ENCODE peak calls at places on chromosomes 5 and 9, in seven cellular contexts. A is A549, H is transverse colon, B is upper lobe of left lung, J is HepG2, Z is tibial nerve, F is sigmoid colon. T is an unnamed sample.

GRCh38 chr9:74721696-74722660 is 165.7 kb downstream of the TRPM6 start:
- DNase-seq in A (no peak), H (no peak), B (no peak), J (peak), Z (no peak), F (no peak), T (no peak)

GRCh38 chr9:123282343-123283047 is 14.1 kb upstream of the STRBP start:
- DNase-seq in A (peak), H (peak), B (peak), J (no peak), Z (no peak), F (peak), T (no peak)

GRCh38 chr9:131270171-131271015 is 5.9 kb downstream of the FAM78A start:
- DNase-seq in A (no peak), H (peak), B (peak), J (no peak), Z (peak), F (peak), T (no peak)

GRCh38 chr9:13354733-13355132 is 75.2 kb upstream of the MPDZ start:
- DNase-seq in A (no peak), H (no peak), B (no peak), J (no peak), Z (no peak), F (no peak), T (no peak)

GRCh38 chr5:119070578-119070827 is 384 bp upstream of the DMXL1 start:
- DNase-seq in A (no peak), H (peak), B (peak), J (no peak), Z (no peak), F (no peak), T (no peak)

GRCh38 chr9:111805841-111806241 is 11.1 kb upstream of the SHOC1 start:
- DNase-seq in A (peak), H (no peak), B (no peak), J (no peak), Z (no peak), F (no peak), T (no peak)

GRCh38 chr9:93079371-93079770 is 16.6 kb upstream of the CARD19 start:
- DNase-seq in A (no peak), H (peak), B (peak), J (no peak), Z (no peak), F (peak), T (peak)

GRCh38 chr5:40618926-40619325 is 60.8 kb upstream of the PTGER4 start:
- DNase-seq in A (no peak), H (no peak), B (no peak), J (no peak), Z (no peak), F (no peak), T (no peak)

GRCh38 chr9:9079473-9079872 is 1279.9 kb upstream of the DMAC1 start:
- DNase-seq in A (no peak), H (no peak), B (no peak), J (no peak), Z (no peak), F (no peak), T (no peak)

GRCh38 chr5:56405116-56405515 is 172.0 kb upstream of the ANKRD55 start:
- DNase-seq in A (no peak), H (no peak), B (no peak), J (no peak), Z (no peak), F (no peak), T (no peak)

GRCh38 chr5:13987843-13988464 is 43.5 kb upstream of the DNAH5 start:
- DNase-seq in A (peak), H (peak), B (peak), J (peak), Z (peak), F (peak), T (no peak)

GRCh38 chr5:95081500-95082355 is 203.2 kb downstream of the MCTP1 start:
- DNase-seq in A (peak), H (peak), B (peak), J (peak), Z (peak), F (peak), T (no peak)

GRCh38 chr5:76367623-76368366 is 35.3 kb upstream of the IQGAP2 start:
- DNase-seq in A (peak), H (no peak), B (no peak), J (no peak), Z (no peak), F (no peak), T (no peak)

GRCh38 chr9:2481216-2481615 is 140.4 kb upstream of the VLDLR start:
- DNase-seq in A (no peak), H (no peak), B (no peak), J (no peak), Z (no peak), F (no peak), T (no peak)

GRCh38 chr5:147190236-147190815 is 44.5 kb upstream of the STK32A start:
- DNase-seq in A (no peak), H (no peak), B (no peak), J (no peak), Z (no peak), F (no peak), T (no peak)

GRCh38 chr5:17330386-17330785 is 113.0 kb downstream of the BASP1 start:
- DNase-seq in A (no peak), H (no peak), B (no peak), J (no peak), Z (no peak), F (no peak), T (no peak)

GRCh38 chr5:114419941-114420340 is 58.1 kb downstream of the KCNN2 start:
- DNase-seq in A (no peak), H (no peak), B (no peak), J (no peak), Z (no peak), F (no peak), T (no peak)

GRCh38 chr5:126483156-126483555 is 59.9 kb downstream of the GRAMD2B start:
- DNase-seq in A (no peak), H (no peak), B (no peak), J (no peak), Z (no peak), F (no peak), T (no peak)

GRCh38 chr9:82133973-82134372 is 145.4 kb downstream of the SPATA31D1 start:
- DNase-seq in A (no peak), H (no peak), B (no peak), J (no peak), Z (no peak), F (no peak), T (no peak)
- TF ChIP-seq EP300 in A (no peak), H (no peak), B (no peak), J (no peak), Z (no peak), F (no peak), T (no peak)

DNA sequence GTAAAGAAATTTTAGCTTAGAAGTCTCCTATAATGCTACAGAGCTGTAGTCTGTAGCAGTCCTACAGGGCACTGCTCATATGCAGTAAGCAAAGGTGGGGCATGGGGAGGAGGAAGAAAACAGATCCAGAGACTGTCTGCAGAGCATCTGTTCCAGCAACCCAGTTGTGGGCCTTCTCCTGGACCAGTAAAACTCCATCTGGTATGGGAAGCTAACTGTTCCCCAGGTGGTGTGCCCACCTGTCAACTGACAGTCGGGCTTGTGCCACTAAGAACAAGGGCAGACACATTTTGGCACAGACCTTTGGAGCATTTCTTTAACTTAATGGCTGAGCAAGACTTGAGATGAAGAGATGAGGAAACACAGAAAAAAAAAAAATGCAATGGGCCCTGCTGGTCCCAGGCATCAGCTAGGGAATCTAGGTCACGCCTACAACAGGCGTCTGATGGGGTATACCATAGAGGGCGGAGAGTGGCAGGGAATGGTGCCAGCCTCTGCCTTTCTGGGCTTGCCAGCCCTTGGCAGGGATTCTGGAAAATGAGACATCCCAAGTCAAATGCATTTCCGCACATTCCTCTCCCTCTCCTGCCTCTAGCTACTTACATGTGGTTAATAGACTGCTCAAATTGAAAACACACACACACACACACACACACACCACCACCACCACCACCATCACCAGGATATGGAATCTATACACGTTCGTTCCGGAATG is 218.8 kb downstream of the ARL15 start:
- DNase-seq in A (no peak), H (no peak), B (no peak), J (no peak), Z (no peak), F (peak), T (no peak)
- TF ChIP-seq POLR2A in A (no peak), H (no peak), B (no peak), J (no peak), Z (no peak), F (no peak), T (no peak)

DNA sequence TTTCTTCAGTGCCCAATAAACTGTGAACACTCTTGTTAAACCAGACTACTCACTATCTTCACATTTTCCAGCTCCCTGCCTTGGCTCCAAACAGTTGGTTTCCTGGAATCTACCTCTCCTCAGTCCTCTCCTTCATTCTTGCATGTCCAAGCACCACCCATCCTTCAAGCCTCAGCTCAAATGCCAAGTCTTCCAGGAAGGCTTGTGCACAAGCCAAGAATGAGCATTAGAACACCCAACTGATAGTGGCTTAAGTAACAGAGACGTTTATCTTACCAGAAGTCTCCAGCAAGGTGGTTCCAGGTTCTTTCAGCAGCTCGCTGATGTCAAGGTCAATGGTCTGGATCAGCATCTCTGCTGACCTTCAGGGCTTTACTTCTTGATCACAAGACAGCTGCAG is 60.1 kb downstream of the PTPDC1 start:
- DNase-seq in A (no peak), H (no peak), B (peak), J (no peak), Z (no peak), F (no peak), T (no peak)
- TF ChIP-seq EP300 in A (no peak), H (no peak), B (peak), J (no peak), Z (no peak), F (peak), T (no peak)

DNA sequence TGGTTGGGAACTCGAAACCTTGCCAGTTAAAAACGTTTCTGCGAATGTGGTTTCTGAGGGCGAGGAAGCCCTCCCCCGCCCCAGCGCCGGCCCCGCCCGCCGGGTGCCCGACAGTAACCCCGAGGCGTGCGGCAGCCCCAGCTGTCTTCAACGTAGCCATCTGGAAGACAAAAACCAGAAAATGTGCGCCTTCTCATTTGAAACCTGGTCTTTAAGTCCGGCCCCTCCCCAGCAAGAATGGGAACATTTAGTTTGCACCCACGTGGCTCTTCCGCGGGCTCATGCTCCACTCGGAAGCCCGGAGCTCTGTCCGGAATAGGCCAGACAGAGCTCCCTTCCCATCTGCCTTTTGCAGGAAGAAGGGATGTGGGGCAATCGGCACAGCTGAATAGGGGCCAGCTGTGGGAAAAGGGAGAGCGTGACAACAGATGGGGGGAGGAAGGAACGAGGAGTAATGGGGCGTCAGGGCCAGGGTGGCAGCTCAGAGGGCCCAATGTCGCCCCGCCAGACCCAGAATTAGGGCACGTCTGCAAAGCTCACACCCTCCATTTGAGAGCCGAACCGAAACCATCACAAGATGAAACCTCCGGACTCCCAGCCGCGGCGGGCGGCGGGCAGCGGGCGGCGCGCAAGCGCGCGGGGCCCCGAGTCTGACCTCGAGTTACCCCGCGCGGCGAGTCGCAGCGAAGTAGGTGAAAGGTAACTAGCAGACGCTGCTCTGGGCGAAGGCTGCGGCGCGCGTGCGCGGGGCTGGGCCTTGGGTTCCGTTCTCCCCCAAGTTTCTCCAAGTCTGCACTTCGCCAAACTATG is 63.4 kb upstream of the ABCA1 start:
- DNase-seq in A (peak), H (peak), B (peak), J (peak), Z (peak), F (peak), T (peak)
- TF ChIP-seq POLR2A in A (peak), H (peak), B (peak), J (peak), Z (peak), F (peak), T (peak)

DNA sequence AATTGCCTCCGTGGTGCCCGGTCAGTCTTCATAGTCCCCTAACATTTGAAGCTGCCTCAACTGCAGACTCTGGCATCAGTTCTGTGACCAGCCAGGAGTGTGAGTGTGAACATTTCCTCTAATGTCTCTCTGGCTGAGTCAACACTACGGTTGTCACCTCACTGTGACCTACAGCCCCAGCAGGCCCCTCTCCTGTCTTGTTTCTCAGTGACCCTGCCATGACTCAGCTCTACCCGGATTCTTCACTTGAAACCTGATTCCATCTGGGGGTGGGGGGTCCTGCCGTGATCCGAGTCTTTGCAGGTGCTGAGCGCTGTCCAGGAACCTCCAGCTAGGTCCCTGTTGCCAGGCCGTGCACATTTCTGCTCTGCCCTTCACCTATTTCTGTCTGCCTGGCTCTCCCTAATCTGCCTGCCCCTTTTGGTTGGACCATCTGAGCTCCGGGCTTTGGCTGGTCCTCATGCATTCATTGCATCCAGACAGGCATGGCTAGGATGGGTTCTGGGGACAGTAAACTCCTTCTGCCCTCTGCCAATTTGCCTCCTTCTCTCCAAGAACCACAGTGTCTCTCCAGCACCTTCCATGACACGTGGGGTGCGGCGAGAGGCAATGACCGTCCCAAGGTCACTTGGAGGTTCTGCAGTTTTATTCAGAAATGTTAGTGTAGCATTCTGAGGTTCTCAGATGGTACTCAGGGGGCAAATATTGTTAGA is 24.2 kb downstream of the STC2 start:
- DNase-seq in A (no peak), H (no peak), B (no peak), J (peak), Z (no peak), F (no peak), T (no peak)
- TF ChIP-seq EP300 in A (no peak), H (no peak), B (no peak), J (no peak), Z (no peak), F (no peak), T (no peak)

GRCh38 chr9:19376931-19377330 is 3.1 kb downstream of the RPS6 start:
- DNase-seq in A (no peak), H (no peak), B (no peak), J (no peak), Z (no peak), F (no peak), T (no peak)

GRCh38 chr9:19379697-19380046 is 364 bp downstream of the RPS6 start:
- DNase-seq in A (no peak), H (peak), B (peak), J (no peak), Z (peak), F (no peak), T (no peak)

GRCh38 chr9:19378154-19378553 is 1.9 kb downstream of the RPS6 start:
- DNase-seq in A (no peak), H (no peak), B (no peak), J (no peak), Z (no peak), F (no peak), T (no peak)

GRCh38 chr9:19378647-19379046 is 1.4 kb downstream of the RPS6 start:
- DNase-seq in A (no peak), H (no peak), B (no peak), J (no peak), Z (no peak), F (no peak), T (no peak)

GRCh38 chr9:19379283-19379682 is 753 bp downstream of the RPS6 start:
- DNase-seq in A (no peak), H (no peak), B (no peak), J (no peak), Z (no peak), F (no peak), T (no peak)
- TF ChIP-seq POLR2A in A (no peak), H (no peak), B (no peak), J (no peak), Z (no peak), F (no peak), T (no peak)

GRCh38 chr5:163459888-163460561 is at the start of gene NUDCD2:
- DNase-seq in A (peak), H (peak), B (peak), J (peak), Z (peak), F (peak), T (peak)
- TF ChIP-seq EP300 in A (no peak), H (no peak), B (no peak), J (peak), Z (peak), F (no peak), T (peak)

GRCh38 chr5:159915913-159916840 is at the start of gene ADRA1B:
- DNase-seq in A (peak), H (peak), B (peak), J (peak), Z (peak), F (peak), T (peak)

GRCh38 chr5:159913481-159913880 is 2.8 kb upstream of the ADRA1B start:
- DNase-seq in A (no peak), H (no peak), B (no peak), J (no peak), Z (no peak), F (no peak), T (no peak)

GRCh38 chr5:159921721-159922120 is 5.4 kb downstream of the ADRA1B start:
- DNase-seq in A (no peak), H (no peak), B (no peak), J (no peak), Z (no peak), F (no peak), T (no peak)

GRCh38 chr5:159916841-159917761 is 819 bp downstream of the ADRA1B start:
- DNase-seq in A (peak), H (no peak), B (no peak), J (no peak), Z (no peak), F (no peak), T (no peak)

GRCh38 chr5:159917919-159918487 is 1.7 kb downstream of the ADRA1B start:
- DNase-seq in A (peak), H (no peak), B (no peak), J (no peak), Z (no peak), F (no peak), T (no peak)
- TF ChIP-seq POLR2A in A (no peak), H (no peak), B (no peak), J (no peak), Z (no peak), F (no peak), T (no peak)

T was measured in ovary.